ENCODE peak calls at places on chromosome 15, in six cellular contexts. Q is endothelial cell of umbilical vein, Z is IMR-90, X is HepG2, C is mammary epithelial cell, O is H9. P is an unnamed sample.

GRCh38 chr15:63244399-63244798 is 33.0 kb upstream of the APH1B start:
- DNase-seq in Z (no peak), Q (peak; percentile 92), X (no peak), C (peak; percentile 44), O (no peak), P (no peak)

GRCh38 chr15:70042553-70043214 is 55.0 kb downstream of the TLE3 start:
- DNase-seq in O (no peak), C (no peak), Q (no peak), Z (no peak), X (no peak), P (no peak)

GRCh38 chr15:31031471-31032064 is 40.1 kb upstream of the MTMR10 start:
- DNase-seq in O (no peak), Z (peak; percentile 72), C (peak; percentile 35), X (no peak), Q (peak; percentile 64), P (peak; percentile 82)

GRCh38 chr15:83656192-83656591 is 2.3 kb downstream of the ADAMTSL3 start:
- DNase-seq in Z (no peak), Q (no peak), O (no peak), C (no peak), X (peak; percentile 37), P (no peak)

GRCh38 chr15:61780278-61780677 is 280.0 kb downstream of the VPS13C start:
- DNase-seq in Z (no peak), C (no peak), X (no peak), O (no peak), Q (no peak), P (no peak)

GRCh38 chr15:101651753-101652097 is 456 bp downstream of the TM2D3 start:
- DNase-seq in Z (no peak), O (no peak), X (peak; percentile 21), C (peak; percentile 43), Q (peak; percentile 62), P (no peak)

GRCh38 chr15:101697488-101697887 is 26.8 kb downstream of the TARS3 start:
- DNase-seq in O (no peak), Z (no peak), X (no peak), Q (no peak), C (no peak), P (no peak)

GRCh38 chr15:70859998-70860397 is 6.0 kb upstream of the LARP6 start:
- DNase-seq in C (no peak), O (no peak), Q (no peak), X (no peak), Z (no peak), P (no peak)

GRCh38 chr15:68982002-68982401 is 32.5 kb upstream of the NOX5 start:
- DNase-seq in Q (no peak), C (no peak), Z (no peak), X (no peak), O (no peak), P (no peak)

GRCh38 chr15:72358532-72359180 is 17.2 kb downstream of the HEXA start:
- DNase-seq in C (peak; percentile 86), Q (peak; percentile 59), O (no peak), Z (peak; percentile 85), X (peak; percentile 83), P (peak; percentile 79)

GRCh38 chr15:97984157-97984556 is 23.7 kb downstream of the ARRDC4 start:
- DNase-seq in X (no peak), Q (no peak), O (no peak), Z (no peak), C (no peak), P (no peak)

GRCh38 chr15:93052090-93052892 is 36.7 kb downstream of the RGMA start:
- DNase-seq in Q (no peak), X (no peak), C (no peak), Z (no peak), O (no peak), P (no peak)

GRCh38 chr15:52657338-52657737 is 21.9 kb downstream of the ATOSA start:
- DNase-seq in Q (peak; percentile 46), C (peak; percentile 63), Z (peak; percentile 93), X (no peak), O (no peak), P (peak; percentile 69)

GRCh38 chr15:31133890-31134289 is 32.4 kb upstream of the TRPM1 start:
- DNase-seq in Z (no peak), O (no peak), Q (no peak), X (no peak), C (no peak), P (no peak)

GRCh38 chr15:70241031-70241430 is 143.3 kb upstream of the TLE3 start:
- DNase-seq in Q (no peak), X (no peak), C (no peak), Z (no peak), O (no peak), P (peak; percentile 10)

GRCh38 chr15:71088155-71088554 is 27.1 kb upstream of the THSD4 start:
- DNase-seq in X (no peak), Z (no peak), C (no peak), Q (no peak), O (no peak), P (no peak)

GRCh38 chr15:74333093-74333492 is 34.4 kb downstream of the CYP11A1 start:
- DNase-seq in Q (no peak), C (no peak), X (no peak), O (no peak), Z (no peak), P (no peak)

GRCh38 chr15:29538110-29538509 is 268.5 kb upstream of the NSMCE3 start:
- DNase-seq in C (no peak), Q (no peak), O (no peak), X (no peak), Z (no peak), P (no peak)

GRCh38 chr15:64045774-64046346 is 425 bp downstream of the DAPK2 start:
- DNase-seq in O (peak; percentile 46), C (no peak), Q (no peak), X (no peak), Z (no peak), P (peak; percentile 96)

GRCh38 chr15:74785716-74786032 is 3.8 kb downstream of the CSK start:
- DNase-seq in O (no peak), C (no peak), Q (no peak), Z (no peak), X (no peak), P (no peak)

GRCh38 chr15:40936709-40937666 is 7.8 kb downstream of the DLL4 start:
- DNase-seq in Z (peak; percentile 74), X (peak; percentile 50), C (no peak), O (no peak), Q (no peak), P (peak; percentile 95)

GRCh38 chr15:46786886-46787285 is 930.4 kb upstream of the SEMA6D start:
- DNase-seq in O (no peak), X (no peak), Z (no peak), C (no peak), Q (no peak), P (no peak)

GRCh38 chr15:51874751-51875644 is 45.5 kb downstream of the TMOD3 start:
- DNase-seq in Q (peak; percentile 92), C (peak; percentile 97), Z (peak; percentile 99), X (peak; percentile 29), O (no peak), P (peak; percentile 58)

GRCh38 chr15:62482715-62483429 is 317.8 kb upstream of the C2CD4B start:
- DNase-seq in Z (peak; percentile 65), O (peak; percentile 85), C (peak; percentile 35), Q (no peak), X (peak; percentile 48), P (peak; percentile 82)

GRCh38 chr15:41695750-41696436 is 35.7 kb downstream of the MGA start:
- DNase-seq in O (no peak), C (peak; percentile 6), Q (peak; percentile 77), X (peak; percentile 18), Z (peak; percentile 73), P (peak; percentile 69)

GRCh38 chr15:79168922-79169322 is 78.3 kb upstream of the RASGRF1 start:
- DNase-seq in O (peak; percentile 84), Z (no peak), X (peak; percentile 74), Q (peak; percentile 8), C (peak; percentile 36), P (peak; percentile 76)

GRCh38 chr15:38254065-38254883 is 1.6 kb downstream of the SPRED1 start:
- DNase-seq in X (peak; percentile 69), C (peak; percentile 81), Q (peak; percentile 75), O (no peak), Z (peak; percentile 68), P (peak; percentile 35)

GRCh38 chr15:67077641-67078215 is 12.3 kb downstream of the SMAD3 start:
- DNase-seq in Z (no peak), X (no peak), Q (no peak), C (no peak), O (no peak), P (peak; percentile 71)

GRCh38 chr15:67072442-67072841 is 7.0 kb downstream of the SMAD3 start:
- DNase-seq in C (no peak), Q (no peak), Z (peak; percentile 33), X (no peak), O (no peak), P (no peak)

GRCh38 chr15:67076147-67076843 is 10.9 kb downstream of the SMAD3 start:
- DNase-seq in Z (peak; percentile 93), Q (peak; percentile 95), X (no peak), O (no peak), C (peak; percentile 47), P (peak; percentile 75)

GRCh38 chr15:67072951-67073350 is 7.5 kb downstream of the SMAD3 start:
- DNase-seq in Z (peak; percentile 37), C (no peak), X (no peak), O (no peak), Q (no peak), P (no peak)

DNA sequence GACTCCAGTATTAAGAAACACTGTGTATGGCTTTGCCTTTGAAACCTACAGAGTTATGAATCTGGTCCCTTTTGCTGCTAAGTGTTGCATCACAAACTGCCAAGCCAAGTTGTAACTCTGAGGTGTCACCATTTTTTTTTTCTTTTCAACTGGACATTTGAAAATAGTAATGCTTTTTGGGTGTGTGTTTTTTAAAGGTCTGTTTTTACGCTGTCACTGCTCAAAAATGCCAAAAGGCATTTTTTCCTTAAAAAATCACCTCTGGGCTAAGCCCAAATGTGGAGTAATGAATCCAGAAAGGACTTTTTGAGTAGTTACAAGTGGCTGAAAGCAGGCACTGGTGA is 9.5 kb downstream of the SMAD3 start:
- DNase-seq in C (no peak), O (no peak), X (no peak), Q (no peak), Z (peak; percentile 24), P (no peak)
- H4K20me1 ChIP-seq in C (no peaks in the 10 kb centered on the region), O (no peaks in the 10 kb centered on the region), X (peaks cover 44% of the 10 kb centered on the region), Q (no peaks in the 10 kb centered on the region), Z (peaks cover 96% of the 10 kb centered on the region), P (peaks cover 57% of the 10 kb centered on the region)

GRCh38 chr15:35061171-35062163 is 23.6 kb downstream of the NANOGP8 start:
- DNase-seq in Z (no peak), Q (no peak), X (no peak), C (no peak), O (peak; percentile 78), P (no peak)
- H3K4me2 ChIP-seq in Z (no peak overlapping the region), Q (no peak overlapping the region), X (no peak overlapping the region), C (no peak overlapping the region), O (peak overlapping the region; percentile 40), P (no peak overlapping the region)

DNA sequence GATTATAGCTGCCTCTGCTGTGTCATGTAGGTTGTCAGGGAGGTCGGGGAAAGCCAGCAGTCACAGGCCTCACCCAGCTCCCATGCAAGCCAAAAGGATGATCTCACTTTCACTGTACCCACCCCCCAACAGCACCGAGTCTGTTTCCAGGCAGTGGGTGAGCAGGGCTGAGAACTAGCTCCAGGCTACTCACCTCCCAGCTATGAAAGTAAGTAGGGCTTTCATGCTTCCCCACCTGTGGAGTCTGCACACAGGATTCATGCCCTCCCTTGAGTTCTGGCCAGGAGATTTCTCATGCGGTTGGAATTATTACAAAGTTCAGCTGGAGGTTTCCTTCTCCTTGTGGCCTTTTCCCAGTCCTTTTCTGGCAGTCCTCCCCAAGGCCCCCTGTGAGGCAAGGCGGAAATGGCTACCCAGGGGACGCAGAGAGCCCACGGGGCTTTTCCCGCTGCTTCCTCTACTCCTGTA is 356.2 kb downstream of the SV2B start:
- DNase-seq in Q (no peak), O (no peak), C (peak; percentile 100), X (no peak), Z (peak; percentile 87), P (no peak)
- H4K20me1 ChIP-seq in Q (no peaks in the 10 kb centered on the region), O (no peaks in the 10 kb centered on the region), C (no peaks in the 10 kb centered on the region), X (no peaks in the 10 kb centered on the region), Z (no peaks in the 10 kb centered on the region), P (no peaks in the 10 kb centered on the region)

GRCh38 chr15:39511000-39511914 is 69.6 kb upstream of the THBS1 start:
- DNase-seq in C (peak; percentile 74), X (no peak), Z (peak; percentile 93), Q (peak; percentile 72), O (no peak), P (peak; percentile 73)
- H3K4me2 ChIP-seq in C (peak overlapping the region; percentile 9), X (peak overlapping the region; percentile 9), Z (peak overlapping the region; percentile 61), Q (peak overlapping the region; percentile 6), O (no peak overlapping the region), P (peak overlapping the region; percentile 73)